ENCODE peak calls at places on chromosomes 16 and 17, in nine cellular contexts. D is cardiac muscle cell, Z is K562, A is lower leg skin, J is GM12865, Q is breast epithelium, L is RWPE2, K is nephron progenitor cell, E is tibial artery. H is an unnamed sample.

GRCh38 chr17:54662978-54663876 is 237.4 kb upstream of the TOM1L1 start:
- DNase-seq in E (no peak), J (no peak), L (no peak), Z (no peak), D (no peak), K (peak), Q (no peak), A (no peak), H (no peak)

GRCh38 chr17:36665417-36665816 is 64.0 kb downstream of the MRM1 start:
- DNase-seq in L (no peak), E (no peak), J (no peak), Z (no peak), A (no peak), D (no peak), K (no peak), Q (no peak), H (no peak)

GRCh38 chr16:83714286-83714685 is 93.5 kb upstream of the HSBP1 start:
- DNase-seq in J (no peak), K (no peak), D (no peak), L (no peak), Q (no peak), Z (no peak), A (no peak), E (no peak), H (no peak)

GRCh38 chr17:77303620-77304019 is 162.9 kb downstream of the SEC14L1 start:
- DNase-seq in J (no peak), Q (no peak), K (no peak), E (no peak), D (peak), A (no peak), Z (no peak), L (no peak), H (no peak)

GRCh38 chr16:28140788-28141618 is 70.8 kb downstream of the XPO6 start:
- DNase-seq in Z (no peak), D (no peak), K (no peak), A (no peak), L (no peak), E (no peak), Q (no peak), J (peak), H (no peak)

GRCh38 chr16:68244903-68245853 is at the start of gene PLA2G15:
- DNase-seq in A (peak), L (peak), K (peak), Z (peak), E (peak), J (peak), Q (peak), D (peak), H (peak)

GRCh38 chr16:64397945-64398508 is 723.8 kb downstream of the CDH11 start:
- DNase-seq in Z (no peak), A (no peak), Q (no peak), D (peak), E (no peak), K (no peak), L (no peak), J (no peak), H (no peak)

GRCh38 chr17:30101686-30102390 is 14.8 kb upstream of the NSRP1 start:
- DNase-seq in D (no peak), K (no peak), E (no peak), L (no peak), J (no peak), Q (no peak), Z (no peak), A (no peak), H (no peak)

GRCh38 chr16:21611178-21611545 is 11.8 kb downstream of the METTL9 start:
- DNase-seq in K (no peak), Q (no peak), D (peak), E (no peak), A (no peak), Z (no peak), L (no peak), J (no peak), H (no peak)

GRCh38 chr17:38742431-38743308 is 5.5 kb downstream of the PCGF2 start:
- DNase-seq in E (no peak), Q (no peak), L (no peak), Z (no peak), J (no peak), A (peak), K (no peak), D (peak), H (no peak)

GRCh38 chr17:59842901-59843652 is 49.7 kb downstream of the TUBD1 start:
- DNase-seq in E (no peak), L (peak), Z (peak), A (no peak), J (peak), Q (peak), K (no peak), D (peak), H (no peak)

GRCh38 chr17:2435852-2436251 is 35.0 kb upstream of the MNT start:
- DNase-seq in K (no peak), Z (no peak), L (no peak), Q (no peak), J (no peak), D (no peak), E (no peak), A (no peak), H (no peak)

GRCh38 chr17:73342057-73342522 is 30.3 kb upstream of the CDC42EP4 start:
- DNase-seq in E (peak), A (no peak), Q (peak), D (peak), J (peak), L (no peak), K (peak), Z (no peak), H (no peak)

GRCh38 chr17:77432791-77433190 is 292.0 kb downstream of the SEC14L1 start:
- DNase-seq in D (no peak), Q (no peak), A (no peak), K (no peak), Z (no peak), J (no peak), L (no peak), E (no peak), H (no peak)

GRCh38 chr16:89400740-89401139 is 89.6 kb downstream of the ANKRD11 start:
- DNase-seq in A (no peak), L (no peak), J (no peak), D (no peak), Q (no peak), E (no peak), Z (no peak), K (no peak), H (no peak)

GRCh38 chr16:23348579-23349469 is 46.7 kb downstream of the SCNN1B start:
- DNase-seq in D (peak), L (no peak), A (no peak), K (peak), Z (peak), Q (no peak), E (no peak), J (no peak), H (no peak)

GRCh38 chr17:81106716-81107115 is 58.6 kb upstream of the PVALEF start:
- DNase-seq in A (no peak), Q (no peak), L (no peak), Z (no peak), J (no peak), D (no peak), K (no peak), E (no peak), H (no peak)

GRCh38 chr17:68387485-68387884 is 69.8 kb downstream of the WIPI1 start:
- DNase-seq in Q (no peak), A (no peak), L (no peak), J (no peak), Z (no peak), D (no peak), K (no peak), E (no peak), H (no peak)

GRCh38 chr17:71472809-71473789 is 647.7 kb upstream of the SOX9 start:
- DNase-seq in K (peak), Z (peak), Q (no peak), D (peak), L (no peak), J (peak), E (no peak), A (no peak), H (no peak)

GRCh38 chr17:76151896-76152454 is 10.9 kb upstream of the FOXJ1 start:
- DNase-seq in D (no peak), A (no peak), E (peak), J (no peak), L (no peak), Q (no peak), K (no peak), Z (no peak), H (no peak)

GRCh38 chr17:80118601-80119270 is 17.4 kb downstream of the GAA start:
- DNase-seq in E (no peak), A (no peak), L (peak), J (no peak), Z (no peak), K (no peak), D (no peak), Q (no peak), H (no peak)

GRCh38 chr16:22296225-22297113 is 740 bp upstream of the POLR3E start:
- DNase-seq in E (no peak), Q (no peak), Z (peak), D (no peak), K (peak), A (no peak), J (no peak), L (no peak), H (no peak)

GRCh38 chr17:7204828-7205461 is 14.7 kb downstream of the DLG4 start:
- DNase-seq in K (peak), A (peak), Z (peak), J (peak), L (no peak), E (peak), Q (peak), D (peak), H (peak)

GRCh38 chr16:2769675-2770056 is 7.4 kb downstream of the ELOB start:
- DNase-seq in Q (no peak), Z (no peak), K (no peak), A (peak), D (peak), J (no peak), E (no peak), L (peak), H (no peak)

GRCh38 chr16:2770781-2771111 is 6.3 kb downstream of the ELOB start:
- DNase-seq in L (no peak), E (no peak), A (no peak), Z (no peak), Q (no peak), D (no peak), J (no peak), K (no peak), H (no peak)

GRCh38 chr16:2771496-2772402 is 5.3 kb downstream of the ELOB start:
- DNase-seq in D (no peak), K (no peak), A (no peak), E (no peak), L (no peak), J (no peak), Q (no peak), Z (no peak), H (no peak)

GRCh38 chr16:2769100-2769529 is 8.0 kb downstream of the ELOB start:
- DNase-seq in Z (no peak), D (no peak), L (no peak), J (no peak), A (no peak), Q (no peak), E (no peak), K (no peak), H (no peak)

GRCh38 chr16:2770057-2770780 is 6.9 kb downstream of the ELOB start:
- DNase-seq in J (peak), D (no peak), E (no peak), L (no peak), Z (peak), A (no peak), K (no peak), Q (no peak), H (no peak)
- TF ChIP-seq CTCF in J (no peak), D (no peak), E (no peak), L (peak), Z (peak), A (no peak), K (no peak), Q (no peak), H (no peak)

DNA sequence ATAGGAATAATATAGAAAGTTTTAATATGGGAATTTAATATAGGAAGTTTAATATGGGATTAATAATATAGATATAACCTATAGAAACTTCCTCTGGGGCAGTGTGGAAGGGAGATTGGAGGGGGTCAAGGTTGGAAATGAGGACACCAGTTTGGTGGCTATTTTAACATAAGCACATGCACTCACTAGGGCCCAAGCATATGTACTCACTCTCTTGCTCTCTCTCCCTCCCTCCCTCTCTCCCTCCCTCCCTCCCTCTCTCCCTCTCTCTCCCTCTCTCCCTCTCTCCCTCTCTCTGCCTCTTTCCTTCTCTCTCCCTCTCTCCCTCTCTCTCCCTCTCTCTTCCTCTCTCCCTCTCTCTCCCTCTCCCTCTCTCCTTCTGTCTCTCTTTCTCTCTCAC is 528.1 kb downstream of the NPIPA7 start:
- DNase-seq in A (no peak), Q (no peak), L (no peak), Z (no peak), K (no peak), E (no peak), J (no peak), D (no peak), H (no peak)
- TF ChIP-seq CTCF in A (no peak), Q (no peak), L (no peak), Z (no peak), K (no peak), E (no peak), J (no peak), D (no peak), H (no peak)

GRCh38 chr16:12271006-12271405 is 294.5 kb downstream of the SNX29 start:
- DNase-seq in Q (no peak), E (no peak), J (no peak), K (peak), Z (peak), D (peak), A (no peak), L (no peak), H (no peak)
- TF ChIP-seq CTCF in Q (no peak), E (no peak), J (no peak), K (no peak), Z (peak), D (peak), A (no peak), L (peak), H (peak)

DNA sequence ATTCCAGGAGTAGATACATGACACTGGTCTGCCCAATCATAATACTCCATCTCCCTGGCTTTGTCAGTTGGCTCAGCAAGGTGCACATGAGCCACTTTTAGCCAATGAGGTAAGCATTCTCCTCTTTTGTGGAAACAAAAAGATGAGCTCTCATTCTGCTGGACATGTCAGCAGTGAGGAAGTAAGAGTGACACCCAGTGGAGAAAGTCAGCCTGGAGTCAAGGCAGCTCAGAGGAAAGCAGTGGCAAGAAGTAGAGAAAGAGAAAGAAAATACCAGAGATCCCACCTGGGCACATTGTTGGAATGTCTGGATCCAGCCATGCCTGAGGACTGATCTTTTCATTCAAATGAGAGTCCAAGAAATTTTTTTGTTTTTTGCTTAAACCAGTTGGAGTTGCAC is 496.9 kb upstream of the C16orf82 start:
- DNase-seq in E (no peak), J (peak), Q (no peak), D (no peak), A (no peak), L (no peak), Z (peak), K (peak), H (no peak)
- TF ChIP-seq CTCF in E (no peak), J (peak), Q (peak), D (no peak), A (no peak), L (peak), Z (peak), K (peak), H (peak)